ENCODE peak calls at places on chromosomes 6 and 20, in ten cellular contexts. J is CD8-positive, alpha-beta memory T cell; W is epithelial cell of esophagus; U is GM04503; G is hypothalamus; N is activated T-cell treated with anti-CD3 and anti-CD28 coated beads, Interleukin-2, amount 50 U/mL, for 1 hour; V is activated CD4-positive, CD25-positive, alpha-beta regulatory T cell; Z is A172; Y is activated CD8-positive, alpha-beta memory T cell treated with anti-CD3 and anti-CD28 coated beads for 4 hours; F is mesendoderm. K is an unnamed sample.

GRCh38 chr6:18262812-18263560 is 1.3 kb downstream of the DEK start:
- DNase-seq in J (peak; percentile 24), W (peak; percentile 32), U (no peak), G (no peak), N (no peak), V (no peak), Z (no peak), Y (no peak), F (peak; percentile 55), K (peak; percentile 77)

GRCh38 chr20:52305843-52306242 is 114.3 kb upstream of the ZFP64 start:
- DNase-seq in J (no peak), W (no peak), U (no peak), G (no peak), N (peak; percentile 27), V (no peak), Z (no peak), Y (no peak), F (no peak), K (no peak)

GRCh38 chr20:43558412-43559146 is at the start of gene SGK2:
- DNase-seq in J (no peak), W (peak; percentile 36), U (no peak), G (no peak), N (no peak), V (no peak), Z (peak; percentile 46), Y (no peak), F (peak; percentile 28), K (no peak)

GRCh38 chr6:157531169-157531985 is 150.4 kb downstream of the ZDHHC14 start:
- DNase-seq in J (no peak), W (no peak), U (no peak), G (no peak), N (no peak), V (no peak), Z (no peak), Y (no peak), F (peak; percentile 81), K (peak; percentile 38)

GRCh38 chr6:96907498-96907897 is 9.8 kb upstream of the NDUFAF4 start:
- DNase-seq in J (no peak), W (peak; percentile 36), U (no peak), G (no peak), N (no peak), V (no peak), Z (no peak), Y (no peak), F (no peak), K (no peak)

GRCh38 chr6:129672883-129673631 is 36.9 kb downstream of the ARHGAP18 start:
- DNase-seq in J (no peak), W (peak; percentile 69), U (peak; percentile 34), G (no peak), N (no peak), V (no peak), Z (peak; percentile 85), Y (no peak), F (peak; percentile 66), K (peak; percentile 36)

GRCh38 chr6:34249469-34250370 is 914 bp upstream of the SMIM29 start:
- DNase-seq in J (no peak), W (no peak), U (no peak), G (no peak), N (no peak), V (no peak), Z (no peak), Y (no peak), F (no peak), K (no peak)

GRCh38 chr20:51634257-51634656 is 91.7 kb upstream of the NFATC2 start:
- DNase-seq in J (no peak), W (no peak), U (no peak), G (no peak), N (no peak), V (no peak), Z (no peak), Y (no peak), F (no peak), K (peak; percentile 10)

K was measured in NCI-H69.